ENCODE peak calls at places on chromosome 22, in six cellular contexts. Y, N, B, W, U and C are unnamed samples. For H3K4me1, the result is how much of the 10 kb centered on the place peaks cover.

GRCh38 chr22:20537983-20538382 is 30.6 kb downstream of the MED15 start:
- DNase-seq in Y (no peak), U (no peak), W (no peak), N (peak), B (no peak), C (no peak)

GRCh38 chr22:44550666-44551491 is 52.8 kb upstream of the RTL6 start:
- DNase-seq in Y (no peak), U (no peak), B (peak), N (peak), W (peak), C (peak)

GRCh38 chr22:20571531-20572007 is 64.2 kb downstream of the MED15 start:
- DNase-seq in N (no peak), U (no peak), B (peak), W (no peak), Y (no peak), C (peak)

GRCh38 chr22:31840581-31840980 is 86.8 kb downstream of the DEPDC5 start:
- DNase-seq in Y (no peak), W (no peak), N (no peak), U (no peak), B (no peak), C (no peak)

GRCh38 chr22:48053973-48054372 is 1291.5 kb downstream of the TBC1D22A start:
- DNase-seq in B (no peak), Y (no peak), U (no peak), W (no peak), N (no peak), C (no peak)

GRCh38 chr22:22927196-22927887 is 39.7 kb downstream of the IGLL5 start:
- DNase-seq in Y (no peak), W (no peak), U (no peak), B (no peak), N (no peak), C (no peak)

GRCh38 chr22:28346308-28346707 is 333.3 kb downstream of the TTC28 start:
- DNase-seq in W (no peak), Y (no peak), U (no peak), N (no peak), B (no peak), C (no peak)

GRCh38 chr22:48677168-48677520 is 1150.5 kb downstream of the BRD1 start:
- DNase-seq in B (no peak), W (peak), Y (no peak), N (no peak), U (no peak), C (no peak)

GRCh38 chr22:40094449-40094848 is 83.3 kb upstream of the TNRC6B start:
- DNase-seq in Y (no peak), B (no peak), N (no peak), W (no peak), U (no peak), C (no peak)

GRCh38 chr22:23067023-23067650 is 3.2 kb upstream of the GNAZ start:
- DNase-seq in Y (peak), W (no peak), U (no peak), B (no peak), N (peak), C (no peak)

GRCh38 chr22:46074771-46075551 is 75.4 kb upstream of the PPARA start:
- DNase-seq in B (no peak), Y (no peak), N (peak), U (peak), W (peak), C (no peak)

GRCh38 chr22:21866821-21867527 is 471 bp downstream of the MAPK1 start:
- DNase-seq in B (no peak), Y (no peak), N (peak), U (no peak), W (no peak), C (no peak)

GRCh38 chr22:41925783-41926460 is 684 bp downstream of the TNFRSF13C start:
- DNase-seq in Y (no peak), B (no peak), W (peak), N (peak), U (peak), C (peak)

GRCh38 chr22:20089977-20090729 is 10.1 kb downstream of the DGCR8 start:
- DNase-seq in W (no peak), Y (no peak), U (no peak), B (no peak), N (peak), C (no peak)

GRCh38 chr22:44351685-44352377 is 39.1 kb upstream of the SHISAL1 start:
- DNase-seq in U (no peak), W (no peak), Y (no peak), B (no peak), N (no peak), C (peak)

GRCh38 chr22:24683671-24684070 is 80.7 kb downstream of the GGT1 start:
- DNase-seq in B (no peak), N (no peak), U (no peak), W (no peak), Y (no peak), C (peak)

GRCh38 chr22:41929158-41929896 is 2.7 kb upstream of the TNFRSF13C start:
- DNase-seq in W (no peak), B (no peak), Y (no peak), U (no peak), N (no peak), C (no peak)

GRCh38 chr22:46484861-46485595 is 52.4 kb downstream of the CELSR1 start:
- DNase-seq in Y (no peak), B (no peak), N (no peak), W (no peak), U (no peak), C (no peak)

GRCh38 chr22:23397618-23398567 is 182.2 kb downstream of the IGLL1 start:
- DNase-seq in W (peak), Y (no peak), N (peak), B (no peak), U (no peak), C (no peak)

GRCh38 chr22:39570226-39570625 is 327 bp upstream of the CACNA1I start:
- DNase-seq in N (no peak), Y (no peak), B (no peak), W (no peak), U (no peak), C (no peak)

GRCh38 chr22:46374663-46375474 is 39.4 kb downstream of the TRMU start:
- DNase-seq in Y (no peak), W (no peak), N (peak), B (no peak), U (no peak), C (no peak)

GRCh38 chr22:39535831-39536449 is 3.4 kb upstream of the RPS19BP1 start:
- DNase-seq in U (no peak), Y (no peak), W (peak), B (no peak), N (no peak), C (no peak)

GRCh38 chr22:44839721-44840120 is 87.3 kb downstream of the ARHGAP8 start:
- DNase-seq in N (no peak), W (no peak), U (no peak), Y (no peak), B (no peak), C (no peak)

GRCh38 chr22:22687638-22688500 is 43.5 kb downstream of the GGTLC2 start:
- DNase-seq in N (no peak), B (peak), W (no peak), U (no peak), Y (no peak), C (peak)

GRCh38 chr22:32202539-32203180 is 2.2 kb downstream of the RFPL2 start:
- DNase-seq in B (no peak), U (no peak), W (peak), N (peak), Y (peak), C (peak)

GRCh38 chr22:23862103-23862502 is 4.4 kb downstream of the SLC2A11 start:
- DNase-seq in Y (no peak), W (no peak), U (no peak), B (no peak), N (peak), C (peak)

GRCh38 chr22:21051145-21051835 is 5.5 kb downstream of the LRRC74B start:
- DNase-seq in W (no peak), B (no peak), U (no peak), N (no peak), Y (no peak), C (no peak)

DNA sequence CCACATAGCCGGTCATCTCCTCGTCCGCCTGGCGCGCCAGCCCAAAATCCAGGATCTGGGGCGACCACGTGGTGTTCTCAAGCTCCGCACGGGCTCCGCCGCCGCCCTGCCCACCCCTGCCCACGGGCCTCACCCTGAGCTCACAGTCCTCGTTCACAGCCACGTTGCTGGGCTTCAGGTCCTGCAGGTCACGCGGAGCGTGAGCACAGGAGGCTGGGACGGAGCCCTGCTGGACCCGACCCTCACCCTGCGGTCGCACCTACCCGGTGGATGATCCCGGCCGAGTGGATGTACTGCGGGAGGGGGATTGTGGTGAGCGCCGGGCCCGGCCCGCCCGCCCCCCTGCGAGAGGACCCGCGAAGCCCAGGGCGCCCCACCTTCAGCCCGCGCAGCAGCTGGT is 3.2 kb downstream of the MAPK11 start:
- DNase-seq in Y (no peak), W (no peak), B (no peak), N (no peak), U (peak), C (no peak)
- H3K4me1 ChIP-seq in Y (half or more), W (half or more), B (under half), N (under half), U (under half), C (under half)

DNA sequence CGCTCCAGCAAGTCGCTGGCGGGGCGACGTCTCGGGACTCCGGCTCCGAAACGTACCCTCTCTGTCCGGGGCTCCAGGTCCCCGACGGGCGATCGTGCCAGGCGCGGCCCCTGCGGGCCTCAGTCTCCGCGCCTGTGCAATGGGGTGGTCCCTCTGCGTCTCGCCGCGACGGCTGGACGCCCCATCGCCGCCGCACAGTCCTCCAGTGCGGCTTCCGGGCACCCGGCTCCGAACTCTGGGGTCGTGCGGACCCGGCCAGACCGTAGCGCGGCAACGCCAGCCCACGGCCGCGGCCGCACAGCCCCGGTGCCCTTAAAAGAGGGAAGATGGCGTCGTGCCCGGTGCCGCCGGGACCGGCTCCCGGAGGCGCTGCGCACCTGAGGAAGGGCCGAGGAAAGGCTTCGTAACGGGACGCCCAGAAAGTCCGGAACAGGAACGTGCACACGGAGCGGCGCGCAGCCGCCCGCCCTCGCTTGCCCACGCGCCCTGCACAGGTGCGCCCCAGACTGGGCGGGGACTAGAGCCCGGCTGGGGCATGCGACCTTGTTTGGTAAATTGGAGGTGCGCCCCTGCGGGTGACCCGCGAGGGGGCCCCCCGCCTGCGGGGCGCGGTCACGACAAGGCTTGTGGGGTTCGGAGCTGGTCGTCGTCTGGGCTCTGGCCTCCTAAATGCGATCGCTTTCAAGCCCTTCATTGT is 525 bp downstream of the BIK start:
- DNase-seq in N (peak), Y (no peak), W (peak), B (no peak), U (no peak), C (no peak)
- H3K4me1 ChIP-seq in N (under half), Y (under half), W (under half), B (under half), U (under half), C (under half)

GRCh38 chr22:25697978-25698377 is 44.0 kb upstream of the MYO18B start:
- DNase-seq in N (no peak), Y (no peak), W (no peak), U (no peak), B (no peak), C (no peak)

GRCh38 chr22:25700996-25701815 is 40.8 kb upstream of the MYO18B start:
- DNase-seq in W (no peak), Y (no peak), N (no peak), U (peak), B (no peak), C (peak)

GRCh38 chr22:25698461-25698860 is 43.5 kb upstream of the MYO18B start:
- DNase-seq in W (no peak), Y (no peak), B (no peak), U (no peak), N (no peak), C (no peak)

GRCh38 chr22:25696763-25697710 is 45.0 kb upstream of the MYO18B start:
- DNase-seq in B (no peak), N (no peak), W (no peak), Y (no peak), U (no peak), C (peak)

GRCh38 chr22:25698986-25699385 is 43.0 kb upstream of the MYO18B start:
- DNase-seq in W (no peak), N (no peak), B (no peak), Y (no peak), U (no peak), C (no peak)
- H3K4me1 ChIP-seq in W (under half), N (under half), B (under half), Y (under half), U (under half), C (under half)

GRCh38 chr22:36321797-36322601 is 65.8 kb downstream of the MYH9 start:
- DNase-seq in W (peak), Y (no peak), U (no peak), N (no peak), B (no peak), C (no peak)
- H3K4me1 ChIP-seq in W (under half), Y (half or more), U (under half), N (half or more), B (under half), C (under half)